ENCODE peak calls at places on chromosomes 5 and 9, in seven cellular contexts. X is vagina, C is IMR-90, S is GM12878, L is gastrocnemius medialis, Q is adrenal gland, H is uterus. B is an unnamed sample.

GRCh38 chr9:33453999-33454660 is 6.7 kb upstream of the AQP3 start:
- DNase-seq in X (no peak), C (no peak), S (no peak), L (no peak), Q (no peak), H (no peak), B (no peak)

GRCh38 chr9:120932086-120932818 is 5.7 kb upstream of the TRAF1 start:
- DNase-seq in X (peak), C (no peak), S (no peak), L (no peak), Q (peak), H (no peak), B (no peak)

GRCh38 chr5:134530375-134531077 is 5.1 kb downstream of the JADE2 start:
- DNase-seq in X (no peak), C (peak), S (no peak), L (no peak), Q (no peak), H (no peak), B (peak)

GRCh38 chr5:39411985-39412384 is 12.8 kb downstream of the DAB2 start:
- DNase-seq in X (no peak), C (no peak), S (no peak), L (no peak), Q (no peak), H (no peak), B (no peak)

GRCh38 chr9:118946669-118947068 is 422.6 kb downstream of the BRINP1 start:
- DNase-seq in X (no peak), C (no peak), S (no peak), L (no peak), Q (no peak), H (no peak), B (no peak)

GRCh38 chr5:140182803-140183367 is 7.9 kb downstream of the CYSTM1 start:
- DNase-seq in X (no peak), C (peak), S (no peak), L (peak), Q (no peak), H (peak), B (peak)

GRCh38 chr5:53211799-53212198 is 102.2 kb upstream of the MOCS2 start:
- DNase-seq in X (no peak), C (peak), S (no peak), L (no peak), Q (no peak), H (no peak), B (no peak)

GRCh38 chr5:60803712-60804111 is 40.4 kb downstream of the ELOVL7 start:
- DNase-seq in X (no peak), C (no peak), S (no peak), L (no peak), Q (no peak), H (no peak), B (no peak)

GRCh38 chr5:122142480-122142879 is 13.1 kb downstream of the ZNF474 start:
- DNase-seq in X (no peak), C (peak), S (no peak), L (no peak), Q (no peak), H (no peak), B (no peak)

GRCh38 chr9:297795-298119 is 83.1 kb downstream of the DOCK8 start:
- DNase-seq in X (no peak), C (no peak), S (no peak), L (no peak), Q (no peak), H (no peak), B (no peak)

DNA sequence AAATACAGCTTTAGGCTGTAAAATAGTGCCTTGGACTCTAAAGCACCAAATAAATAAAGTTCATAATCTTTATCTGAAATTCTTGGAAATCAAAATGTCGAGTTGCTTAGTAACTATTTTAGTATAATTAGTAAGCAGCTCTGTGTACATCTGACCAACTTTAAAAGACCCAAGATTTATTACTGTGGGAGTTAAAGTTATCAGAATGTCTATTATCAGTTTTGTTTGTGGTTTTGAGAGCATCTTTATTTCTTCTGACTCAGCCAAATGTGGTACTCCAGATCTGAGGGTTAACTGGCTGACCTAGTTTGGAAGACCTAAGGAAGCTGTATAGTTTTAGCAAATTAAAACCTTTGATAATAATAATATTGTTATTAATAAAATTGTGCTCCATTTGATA is 81.2 kb downstream of the PRLR start:
- DNase-seq in X (no peak), C (no peak), S (no peak), L (no peak), Q (no peak), H (no peak), B (no peak)
- TF ChIP-seq POLR2A in X (no peak), C (no peak), S (no peak), L (no peak), Q (no peak), H (no peak), B (no peak)

GRCh38 chr5:36606052-36606436 is 362 bp upstream of the SLC1A3 start:
- DNase-seq in X (no peak), C (no peak), S (no peak), L (no peak), Q (no peak), H (no peak), B (no peak)

GRCh38 chr5:36605241-36605640 is 1.2 kb upstream of the SLC1A3 start:
- DNase-seq in X (no peak), C (no peak), S (no peak), L (no peak), Q (no peak), H (no peak), B (no peak)

GRCh38 chr5:36599986-36600779 is 6.2 kb upstream of the SLC1A3 start:
- DNase-seq in X (no peak), C (peak), S (no peak), L (no peak), Q (no peak), H (no peak), B (no peak)

GRCh38 chr5:36600847-36601527 is 5.4 kb upstream of the SLC1A3 start:
- DNase-seq in X (no peak), C (no peak), S (no peak), L (no peak), Q (no peak), H (no peak), B (no peak)

DNA sequence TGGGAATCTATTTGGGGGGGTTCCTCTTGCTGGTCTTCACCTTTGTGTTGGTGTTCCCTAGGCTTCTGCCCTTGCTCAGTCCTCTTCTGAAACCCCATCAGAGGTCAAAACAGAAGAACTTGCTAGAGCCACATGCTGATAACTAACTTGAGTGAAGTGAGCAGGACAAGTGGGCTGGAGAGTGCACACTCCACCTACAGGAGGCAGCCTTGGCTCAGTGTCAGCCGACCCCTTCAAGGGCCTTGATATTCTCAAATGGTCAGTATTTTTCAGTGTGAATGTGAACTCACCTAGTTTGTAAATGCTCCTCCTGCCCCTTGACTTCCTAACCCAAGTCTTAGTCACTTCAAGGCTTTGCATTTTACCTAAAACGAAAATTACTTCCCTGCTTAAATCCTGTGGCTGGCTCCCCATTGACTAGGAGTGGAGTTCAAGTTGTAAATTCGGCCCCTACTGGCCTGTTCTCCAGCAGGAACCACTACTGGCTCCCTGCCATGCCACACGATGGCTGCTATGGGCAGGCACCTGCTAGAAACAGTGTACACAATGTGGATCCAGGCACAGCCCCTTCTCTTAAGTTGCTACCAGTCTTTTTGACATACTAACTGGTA is 3.6 kb upstream of the SLC1A3 start:
- DNase-seq in X (no peak), C (no peak), S (no peak), L (no peak), Q (no peak), H (no peak), B (no peak)
- H3K27ac ChIP-seq in X (no peak), C (no peak), S (no peak), L (no peak), Q (no peak), H (no peak), B (no peak)

GRCh38 chr5:76816110-76816831 is 2.6 kb upstream of the F2RL1 start:
- DNase-seq in X (no peak), C (no peak), S (no peak), L (no peak), Q (no peak), H (no peak), B (no peak)

GRCh38 chr5:76820491-76820890 is 1.7 kb downstream of the F2RL1 start:
- DNase-seq in X (no peak), C (no peak), S (no peak), L (no peak), Q (no peak), H (no peak), B (no peak)

GRCh38 chr5:76819851-76820280 is 1.0 kb downstream of the F2RL1 start:
- DNase-seq in X (no peak), C (no peak), S (no peak), L (no peak), Q (no peak), H (no peak), B (no peak)

GRCh38 chr5:76813982-76814562 is 4.8 kb upstream of the F2RL1 start:
- DNase-seq in X (no peak), C (peak), S (no peak), L (no peak), Q (no peak), H (no peak), B (no peak)

GRCh38 chr5:76818844-76819831 is at the start of gene F2RL1:
- DNase-seq in X (no peak), C (peak), S (no peak), L (no peak), Q (peak), H (no peak), B (peak)
- TF ChIP-seq POLR2A in X (no peak), C (no peak), S (no peak), L (no peak), Q (no peak), H (peak), B (peak)

DNA sequence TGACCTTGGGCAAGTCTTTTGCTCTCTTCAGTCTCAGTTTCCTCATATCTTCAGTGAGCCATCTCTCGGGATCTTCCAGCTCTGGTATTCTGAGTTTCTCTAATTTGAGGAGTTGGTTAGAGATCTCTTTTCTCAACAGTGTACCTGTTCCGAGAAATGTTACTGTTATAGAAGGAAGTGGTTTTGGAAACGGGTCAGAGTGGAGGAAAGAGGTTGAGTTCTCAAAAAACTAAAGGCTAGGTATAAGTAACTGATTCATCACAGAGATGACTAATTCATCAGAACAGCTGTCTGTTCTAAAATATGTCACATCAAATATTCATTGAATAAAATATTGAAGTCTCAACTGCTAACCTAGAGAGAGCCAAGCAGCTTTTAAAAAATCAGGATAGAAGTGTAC is 106.6 kb downstream of the PALM2AKAP2 start:
- DNase-seq in X (no peak), C (no peak), S (no peak), L (no peak), Q (no peak), H (no peak), B (no peak)
- H3K27ac ChIP-seq in X (no peak), C (no peak), S (no peak), L (peak), Q (no peak), H (no peak), B (peak)

DNA sequence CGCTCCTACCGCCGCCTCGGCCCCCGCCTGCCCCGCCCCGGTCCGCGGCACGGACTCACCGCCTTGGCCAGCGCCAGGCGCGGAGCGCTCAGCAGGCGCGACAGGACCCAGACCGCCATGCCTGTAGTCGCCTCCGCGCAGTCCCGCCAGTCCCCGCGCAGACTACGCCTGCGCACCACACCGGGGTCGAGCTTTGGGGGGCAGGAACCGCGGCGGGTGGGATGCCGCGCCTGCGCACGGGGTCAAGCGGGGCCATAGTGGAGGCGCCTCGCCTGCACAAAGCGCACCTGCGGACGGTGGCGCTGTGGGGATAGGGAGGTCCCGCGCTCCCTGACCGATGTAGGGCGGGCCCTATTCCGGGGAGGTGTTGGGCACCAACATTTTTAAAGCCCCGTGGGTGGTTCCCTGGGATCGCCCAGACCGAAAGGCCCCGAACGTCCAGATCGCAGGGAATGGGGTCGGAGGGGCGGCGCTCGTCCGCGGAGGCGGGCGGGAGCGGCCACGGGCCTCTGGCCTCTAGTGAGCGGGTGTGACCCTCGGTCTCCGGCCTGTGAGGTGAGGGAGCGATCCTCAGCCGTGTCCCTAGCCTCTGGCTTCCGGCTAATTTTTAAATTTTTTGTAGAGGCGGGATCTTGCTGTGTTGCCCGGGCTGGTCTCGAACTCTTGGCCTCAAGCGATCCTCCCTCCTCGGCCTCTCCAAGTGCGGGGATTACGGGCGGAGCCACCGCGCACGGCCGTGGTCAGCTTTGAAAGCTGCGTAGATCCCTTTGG is 70.8 kb upstream of the LPCAT1 start:
- DNase-seq in X (no peak), C (no peak), S (peak), L (peak), Q (peak), H (peak), B (peak)
- TF ChIP-seq POLR2A in X (no peak), C (no peak), S (peak), L (no peak), Q (peak), H (no peak), B (peak)

GRCh38 chr9:127711831-127712274 is 3.6 kb downstream of the PTRH1 start:
- DNase-seq in X (no peak), C (no peak), S (no peak), L (no peak), Q (no peak), H (no peak), B (no peak)

GRCh38 chr9:127714020-127714835 is 1.2 kb downstream of the PTRH1 start:
- DNase-seq in X (no peak), C (no peak), S (no peak), L (no peak), Q (no peak), H (no peak), B (no peak)

GRCh38 chr9:127711226-127711701 is 4.2 kb downstream of the PTRH1 start:
- DNase-seq in X (no peak), C (no peak), S (no peak), L (no peak), Q (no peak), H (no peak), B (peak)

GRCh38 chr9:127712371-127712770 is 3.1 kb downstream of the PTRH1 start:
- DNase-seq in X (no peak), C (no peak), S (no peak), L (no peak), Q (no peak), H (no peak), B (no peak)

GRCh38 chr9:127712851-127713250 is 2.6 kb downstream of the PTRH1 start:
- DNase-seq in X (no peak), C (no peak), S (no peak), L (no peak), Q (no peak), H (no peak), B (no peak)
- H3K27ac ChIP-seq in X (no peak), C (no peak), S (no peak), L (no peak), Q (no peak), H (no peak), B (no peak)

DNA sequence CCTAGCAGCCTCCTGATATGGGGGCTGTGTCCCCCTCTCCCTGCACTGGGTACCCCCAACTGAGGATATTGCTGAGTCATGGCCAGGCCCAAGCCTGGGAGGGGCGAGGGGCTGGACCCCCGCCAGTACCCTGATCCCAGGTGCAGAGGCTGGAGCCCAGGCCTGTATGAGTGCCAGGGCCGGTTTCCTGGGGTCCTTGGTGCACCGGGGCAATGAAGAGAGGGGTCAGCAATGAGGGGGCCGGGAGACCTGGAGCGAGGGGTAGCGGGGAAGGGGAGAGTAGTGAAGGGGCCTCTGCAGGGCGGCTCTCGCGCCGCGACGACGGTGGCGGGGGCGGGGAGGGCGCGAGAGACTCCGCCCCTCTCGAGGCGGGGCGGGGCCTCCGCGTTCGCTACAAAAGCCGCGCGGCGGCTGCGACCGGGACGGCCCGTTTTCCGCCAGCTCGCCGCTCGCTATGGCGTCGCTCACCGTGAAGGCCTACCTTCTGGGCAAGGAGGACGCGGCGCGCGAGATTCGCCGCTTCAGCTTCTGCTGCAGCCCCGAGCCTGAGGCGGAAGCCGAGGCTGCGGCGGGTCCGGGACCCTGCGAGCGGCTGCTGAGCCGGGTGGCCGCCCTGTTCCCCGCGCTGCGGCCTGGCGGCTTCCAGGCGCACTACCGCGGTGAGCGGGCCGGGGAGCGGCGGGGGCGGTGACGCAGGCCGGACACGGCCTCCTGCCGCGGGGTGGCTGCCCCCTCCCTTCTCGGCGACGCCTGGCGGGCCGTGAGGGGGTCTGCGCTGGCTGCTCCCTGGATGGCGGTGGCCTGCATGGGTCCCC is at the start of gene SQSTM1:
- DNase-seq in X (no peak), C (peak), S (no peak), L (peak), Q (peak), H (peak), B (peak)
- TF ChIP-seq POLR2A in X (peak), C (peak), S (peak), L (peak), Q (peak), H (peak), B (peak)

GRCh38 chr9:38392235-38393127 is at the start of gene ALDH1B1:
- DNase-seq in X (no peak), C (peak), S (peak), L (peak), Q (peak), H (peak), B (peak)

GRCh38 chr9:38390442-38390841 is 2.1 kb upstream of the ALDH1B1 start:
- DNase-seq in X (no peak), C (no peak), S (no peak), L (no peak), Q (no peak), H (no peak), B (no peak)

GRCh38 chr9:38389313-38389712 is 3.2 kb upstream of the ALDH1B1 start:
- DNase-seq in X (no peak), C (peak), S (no peak), L (no peak), Q (no peak), H (no peak), B (no peak)

GRCh38 chr9:38391278-38392118 is 1.0 kb upstream of the ALDH1B1 start:
- DNase-seq in X (no peak), C (no peak), S (no peak), L (no peak), Q (no peak), H (no peak), B (no peak)

DNA sequence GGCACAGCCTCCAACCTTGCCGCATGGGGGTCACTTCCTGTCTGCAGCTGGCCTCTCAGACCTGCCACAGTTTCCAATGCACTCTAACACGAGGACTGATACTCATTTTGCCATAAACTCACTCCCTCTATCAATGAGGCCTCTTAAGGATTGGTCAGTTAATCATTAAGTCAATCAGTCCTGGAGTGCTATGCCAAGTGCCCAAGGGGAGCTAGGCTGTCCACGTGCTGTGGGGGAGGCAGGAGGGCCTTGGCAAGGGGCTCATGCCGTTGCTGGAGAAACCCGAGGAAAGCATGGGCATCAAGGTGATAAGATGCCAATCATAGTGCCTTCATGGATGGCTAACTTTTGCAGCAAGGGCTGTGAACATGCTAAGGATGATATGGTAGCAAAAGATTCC is 1.7 kb upstream of the ALDH1B1 start:
- DNase-seq in X (no peak), C (no peak), S (no peak), L (no peak), Q (no peak), H (no peak), B (no peak)
- H3K27ac ChIP-seq in X (peak), C (no peak), S (no peak), L (no peak), Q (no peak), H (peak), B (no peak)

GRCh38 chr9:133238851-133239532 is 29.9 kb upstream of the OBP2B start:
- DNase-seq in X (no peak), C (peak), S (no peak), L (no peak), Q (peak), H (peak), B (peak)
- TF ChIP-seq POLR2A in X (no peak), C (no peak), S (no peak), L (no peak), Q (no peak), H (no peak), B (no peak)

GRCh38 chr9:75432888-75433287 is 344.6 kb downstream of the OSTF1 start:
- DNase-seq in X (no peak), C (no peak), S (no peak), L (no peak), Q (no peak), H (no peak), B (no peak)

GRCh38 chr9:75429531-75430454 is 341.5 kb downstream of the OSTF1 start:
- DNase-seq in X (no peak), C (no peak), S (no peak), L (no peak), Q (no peak), H (no peak), B (no peak)

GRCh38 chr9:75432386-75432785 is 344.1 kb downstream of the OSTF1 start:
- DNase-seq in X (no peak), C (no peak), S (no peak), L (no peak), Q (peak), H (no peak), B (no peak)

GRCh38 chr9:75431388-75431787 is 343.1 kb downstream of the OSTF1 start:
- DNase-seq in X (no peak), C (no peak), S (no peak), L (no peak), Q (no peak), H (no peak), B (no peak)
- H3K27ac ChIP-seq in X (peak), C (no peak), S (no peak), L (peak), Q (peak), H (peak), B (peak)

B was measured in heart left ventricle.